ENCODE peak calls at places on chromosomes 2 and 18, in four cellular contexts. I, Y, U and A are unnamed samples.
A peak's percentile ranks its signal among the peaks of the same experiment; 100 is the strongest.

GRCh38 chr18:53687002-53687401 is 537.5 kb downstream of the MBD2 start:
- DNase-seq in U (no peak), I (no peak), Y (no peak), A (no peak)

GRCh38 chr2:152468832-152469692 is 134.1 kb downstream of the FMNL2 start:
- DNase-seq in Y (no peak), I (no peak), U (no peak), A (no peak)

GRCh38 chr2:233928594-233929351 is 11.6 kb downstream of the TRPM8 start:
- DNase-seq in U (peak; percentile 54), I (no peak), Y (no peak), A (peak; percentile 52)

GRCh38 chr2:2834105-2834504 is 503.0 kb upstream of the MYT1L start:
- DNase-seq in U (no peak), Y (no peak), I (no peak), A (no peak)

GRCh38 chr2:140416577-140416976 is 1636.4 kb upstream of the NXPH2 start:
- DNase-seq in U (no peak), I (no peak), Y (no peak), A (no peak)

GRCh38 chr2:45823723-45824206 is 172.3 kb downstream of the PRKCE start:
- DNase-seq in Y (peak; percentile 85), U (no peak), I (peak; percentile 97), A (no peak)

GRCh38 chr2:85680707-85681353 is 12.8 kb upstream of the SFTPB start:
- DNase-seq in U (no peak), Y (no peak), I (peak; percentile 54), A (no peak)

GRCh38 chr2:204251977-204252376 is 293.3 kb upstream of the PARD3B start:
- DNase-seq in U (no peak), I (no peak), Y (no peak), A (no peak)

GRCh38 chr2:134367915-134368911 is 114.3 kb downstream of the MGAT5 start:
- DNase-seq in I (peak; percentile 80), Y (no peak), U (no peak), A (no peak)

GRCh38 chr2:28630341-28630740 is 121.3 kb upstream of the PPP1CB start:
- DNase-seq in Y (no peak), I (peak; percentile 66), U (no peak), A (no peak)

GRCh38 chr2:112142525-112143078 is 4.4 kb downstream of the FBLN7 start:
- DNase-seq in U (no peak), Y (no peak), I (no peak), A (no peak)

GRCh38 chr2:3405876-3406275 is 26.4 kb downstream of the TRAPPC12 start:
- DNase-seq in Y (no peak), U (no peak), I (no peak), A (no peak)

GRCh38 chr2:180063494-180063893 is 56.4 kb upstream of the CWC22 start:
- DNase-seq in Y (no peak), U (no peak), I (no peak), A (no peak)

GRCh38 chr2:159953456-159953855 is 109.0 kb downstream of the PLA2R1 start:
- DNase-seq in Y (no peak), I (no peak), U (no peak), A (no peak)

GRCh38 chr2:234292205-234292954 is 204.5 kb downstream of the ARL4C start:
- DNase-seq in I (no peak), Y (no peak), U (no peak), A (no peak)

GRCh38 chr2:76498387-76498786 is 787.7 kb upstream of the GCFC2 start:
- DNase-seq in U (peak; percentile 66), I (no peak), Y (no peak), A (no peak)

GRCh38 chr18:51149605-51150429 is 47.7 kb downstream of the MEX3C start:
- DNase-seq in I (no peak), U (no peak), Y (no peak), A (no peak)

GRCh38 chr2:29689666-29690065 is 231.7 kb downstream of the ALK start:
- DNase-seq in U (no peak), I (no peak), Y (no peak), A (no peak)

GRCh38 chr18:75212626-75213110 is 2.1 kb downstream of the TSHZ1 start:
- DNase-seq in Y (no peak), U (no peak), I (no peak), A (no peak)

GRCh38 chr2:118812530-118812929 is 34.9 kb downstream of the EN1 start:
- DNase-seq in Y (no peak), I (no peak), U (no peak), A (no peak)

GRCh38 chr2:171109020-171109419 is 51.7 kb downstream of the TLK1 start:
- DNase-seq in I (no peak), Y (no peak), U (no peak), A (no peak)

GRCh38 chr2:160794926-160795325 is 301.3 kb upstream of the RBMS1 start:
- DNase-seq in Y (no peak), U (no peak), I (no peak), A (no peak)

GRCh38 chr2:27809761-27810241 is 38.3 kb downstream of the MRPL33 start:
- DNase-seq in U (no peak), I (no peak), Y (no peak), A (no peak)

GRCh38 chr18:11251891-11252270 is 102.5 kb upstream of the PIEZO2 start:
- DNase-seq in I (no peak), U (no peak), Y (no peak), A (no peak)

GRCh38 chr2:102042196-102043041 is 50.7 kb downstream of the IL1R2 start:
- DNase-seq in I (no peak), U (no peak), Y (no peak), A (no peak)

GRCh38 chr18:58761970-58762780 is 90.9 kb downstream of the MALT1 start:
- DNase-seq in Y (no peak), I (peak; percentile 53), U (no peak), A (no peak)

GRCh38 chr2:126656311-126657145 is 570 bp downstream of the GYPC start:
- DNase-seq in Y (peak; percentile 55), I (no peak), U (peak; percentile 56), A (peak; percentile 59)

GRCh38 chr18:35055726-35056125 is 14.5 kb downstream of the MAPRE2 start:
- DNase-seq in U (no peak), I (no peak), Y (no peak), A (no peak)

GRCh38 chr18:70044626-70045025 is 97.0 kb upstream of the CD226 start:
- DNase-seq in I (no peak), Y (no peak), U (no peak), A (no peak)

GRCh38 chr18:79690586-79691482 is 11.2 kb downstream of the CTDP1 start:
- DNase-seq in U (no peak), I (peak; percentile 47), Y (no peak), A (no peak)

GRCh38 chr2:171595456-171595855 is 73.2 kb downstream of the CYBRD1 start:
- DNase-seq in U (no peak), I (no peak), Y (no peak), A (no peak)

GRCh38 chr2:192283450-192283849 is 88.7 kb upstream of the TMEFF2 start:
- DNase-seq in I (no peak), Y (no peak), U (no peak), A (no peak)

GRCh38 chr18:24544141-24544498 is 83.7 kb downstream of the HRH4 start:
- DNase-seq in Y (no peak), U (peak; percentile 61), I (no peak), A (peak; percentile 22)
- TF ChIP-seq CTCF in Y (peak; percentile 37), U (peak; percentile 30), I (no peak), A (peak; percentile 51)

GRCh38 chr2:174635015-174635593 is 37.5 kb upstream of the WIPF1 start:
- DNase-seq in Y (no peak), U (no peak), I (no peak), A (no peak)

GRCh38 chr2:174634130-174635014 is 36.8 kb upstream of the WIPF1 start:
- DNase-seq in I (no peak), U (no peak), Y (no peak), A (no peak)

GRCh38 chr2:174633621-174633927 is 36.0 kb upstream of the WIPF1 start:
- DNase-seq in U (peak; percentile 24), I (no peak), Y (no peak), A (peak; percentile 25)

GRCh38 chr2:174635747-174636399 is 38.3 kb upstream of the WIPF1 start:
- DNase-seq in Y (no peak), I (no peak), U (no peak), A (no peak)

GRCh38 chr2:174636979-174637378 is 39.4 kb upstream of the WIPF1 start:
- DNase-seq in I (no peak), U (no peak), Y (no peak), A (no peak)
- TF ChIP-seq CTCF in I (no peak), U (no peak), Y (no peak), A (no peak)

DNA sequence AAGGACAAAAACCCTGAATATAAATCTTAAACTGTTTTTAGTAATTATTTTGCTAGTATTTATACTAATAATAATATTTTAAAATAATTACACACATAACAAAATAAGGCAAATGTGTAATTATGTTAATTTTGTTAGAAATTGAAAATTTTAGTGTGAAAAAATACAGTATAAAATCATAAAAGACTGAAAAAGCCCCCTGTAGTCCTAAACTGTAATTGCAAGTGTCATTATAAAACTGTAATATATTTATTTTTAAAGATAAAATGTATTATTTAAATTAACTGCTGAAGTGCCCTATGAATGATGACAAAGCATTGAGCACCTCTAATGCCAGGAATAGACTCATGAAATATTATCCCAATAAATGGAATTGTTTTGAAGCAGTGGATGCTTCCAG is 1117.7 kb downstream of the CBLN2 start:
- DNase-seq in U (no peak), I (no peak), Y (no peak), A (no peak)
- TF ChIP-seq CTCF in U (peak; percentile 12), I (no peak), Y (no peak), A (peak; percentile 52)

DNA sequence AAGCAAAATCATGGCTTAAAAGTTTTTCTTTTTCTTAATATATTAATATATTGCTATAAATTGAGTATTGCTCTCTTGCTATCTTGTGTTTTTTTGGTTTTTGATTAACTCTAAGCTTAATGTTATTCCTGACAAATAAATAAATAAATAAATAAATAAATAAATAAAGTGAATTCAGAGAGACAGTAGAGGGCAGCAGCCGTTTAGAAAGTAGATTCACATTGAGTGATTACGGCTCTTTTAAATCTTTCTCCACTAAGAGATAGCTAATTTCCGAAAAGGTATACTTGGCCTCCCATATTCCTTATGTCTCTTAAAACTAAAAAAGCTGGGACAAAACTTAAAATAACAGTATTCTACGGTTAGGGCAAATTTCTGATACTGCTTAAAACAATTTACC is 34.3 kb downstream of the MSH2 start:
- DNase-seq in I (no peak), U (peak; percentile 50), Y (no peak), A (no peak)
- TF ChIP-seq CTCF in I (peak; percentile 23), U (peak; percentile 36), Y (peak; percentile 59), A (no peak)

GRCh38 chr2:13056259-13056843 is 339.6 kb downstream of the TRIB2 start:
- DNase-seq in I (no peak), Y (no peak), U (peak; percentile 31), A (no peak)
- TF ChIP-seq CTCF in I (no peak), Y (peak; percentile 14), U (peak; percentile 54), A (peak; percentile 78)

GRCh38 chr18:36769611-36770314 is 59.0 kb downstream of the TPGS2 start:
- DNase-seq in Y (peak; percentile 55), I (no peak), U (peak; percentile 40), A (peak; percentile 57)
- TF ChIP-seq CTCF in Y (peak; percentile 67), I (peak; percentile 42), U (peak; percentile 47), A (peak; percentile 4)

DNA sequence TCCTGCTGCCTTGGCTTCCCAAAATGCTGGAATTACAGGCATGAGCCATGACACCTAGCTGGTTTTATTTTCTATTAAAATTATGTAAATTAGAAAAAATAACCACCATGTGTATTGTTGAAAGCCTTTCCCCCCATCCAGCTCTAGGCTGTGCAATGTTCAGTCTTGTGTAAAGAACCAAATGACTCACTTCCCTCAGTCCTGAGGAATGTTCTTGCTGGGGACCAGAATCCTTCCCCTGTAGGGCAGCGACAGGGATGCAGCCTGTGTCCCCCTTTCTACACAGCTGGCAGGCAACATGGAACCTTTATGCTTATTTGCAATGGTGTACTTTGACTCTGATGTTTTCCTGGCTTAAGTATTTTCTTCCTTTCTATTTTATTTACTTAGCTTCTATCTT is 29.4 kb downstream of the AOX1 start:
- DNase-seq in Y (no peak), I (no peak), U (no peak), A (no peak)
- TF ChIP-seq CTCF in Y (no peak), I (no peak), U (no peak), A (no peak)